ENCODE peak calls at places on chromosomes 6 and 20, in four cellular contexts. One of them, this sample, is unnamed.

GRCh38 chr6:18302561-18303439 is 38.5 kb upstream of the DEK start:
- DNase-seq in CD8-positive, alpha-beta T cell: no peak
- DNase-seq in esophagus muscularis mucosa: no peak
- DNase-seq in epithelial cell of esophagus: no peak
- DNase-seq in this sample: peak

GRCh38 chr6:142883011-142883410 is 62.0 kb downstream of the HIVEP2 start:
- DNase-seq in CD8-positive, alpha-beta T cell: no peak
- DNase-seq in esophagus muscularis mucosa: no peak
- DNase-seq in epithelial cell of esophagus: no peak
- DNase-seq in this sample: no peak

GRCh38 chr6:120960761-120961160 is 373.5 kb downstream of the TBC1D32 start:
- DNase-seq in CD8-positive, alpha-beta T cell: no peak
- DNase-seq in esophagus muscularis mucosa: no peak
- DNase-seq in epithelial cell of esophagus: no peak
- DNase-seq in this sample: no peak

GRCh38 chr20:62321521-62321948 is 18.7 kb downstream of the ADRM1 start:
- DNase-seq in CD8-positive, alpha-beta T cell: no peak
- DNase-seq in esophagus muscularis mucosa: no peak
- DNase-seq in epithelial cell of esophagus: peak
- DNase-seq in this sample: peak

GRCh38 chr6:36985963-36986703 is at the start of gene MTCH1:
- DNase-seq in CD8-positive, alpha-beta T cell: peak
- DNase-seq in esophagus muscularis mucosa: peak
- DNase-seq in epithelial cell of esophagus: peak
- DNase-seq in this sample: peak

GRCh38 chr20:58137236-58137635 is 91.2 kb downstream of the ANKRD60 start:
- DNase-seq in CD8-positive, alpha-beta T cell: no peak
- DNase-seq in esophagus muscularis mucosa: no peak
- DNase-seq in epithelial cell of esophagus: no peak
- DNase-seq in this sample: no peak

GRCh38 chr20:59645316-59645715 is 41.0 kb downstream of the PHACTR3 start:
- DNase-seq in CD8-positive, alpha-beta T cell: no peak
- DNase-seq in esophagus muscularis mucosa: peak
- DNase-seq in epithelial cell of esophagus: no peak
- DNase-seq in this sample: no peak

GRCh38 chr6:32271427-32271826 is 47.6 kb upstream of the NOTCH4 start:
- DNase-seq in CD8-positive, alpha-beta T cell: no peak
- DNase-seq in esophagus muscularis mucosa: no peak
- DNase-seq in epithelial cell of esophagus: no peak
- DNase-seq in this sample: no peak

GRCh38 chr6:35142578-35142977 is 1.4 kb upstream of the TCP11 start:
- DNase-seq in CD8-positive, alpha-beta T cell: no peak
- DNase-seq in esophagus muscularis mucosa: no peak
- DNase-seq in epithelial cell of esophagus: no peak
- DNase-seq in this sample: no peak

GRCh38 chr20:23187759-23188158 is 101.6 kb upstream of the CD93 start:
- DNase-seq in CD8-positive, alpha-beta T cell: no peak
- DNase-seq in esophagus muscularis mucosa: no peak
- DNase-seq in epithelial cell of esophagus: peak
- DNase-seq in this sample: no peak

GRCh38 chr6:156634971-156635371 is 142.2 kb upstream of the ARID1B start:
- DNase-seq in CD8-positive, alpha-beta T cell: no peak
- DNase-seq in esophagus muscularis mucosa: no peak
- DNase-seq in epithelial cell of esophagus: no peak
- DNase-seq in this sample: peak

GRCh38 chr6:106097368-106098231 is 11.5 kb downstream of the PRDM1 start:
- DNase-seq in CD8-positive, alpha-beta T cell: no peak
- DNase-seq in esophagus muscularis mucosa: peak
- DNase-seq in epithelial cell of esophagus: peak
- DNase-seq in this sample: peak

GRCh38 chr6:127381384-127381783 is 38.0 kb upstream of the ECHDC1 start:
- DNase-seq in CD8-positive, alpha-beta T cell: no peak
- DNase-seq in esophagus muscularis mucosa: no peak
- DNase-seq in epithelial cell of esophagus: no peak
- DNase-seq in this sample: no peak

GRCh38 chr6:139711714-139712585 is 337.5 kb upstream of the CITED2 start:
- DNase-seq in CD8-positive, alpha-beta T cell: no peak
- DNase-seq in esophagus muscularis mucosa: no peak
- DNase-seq in epithelial cell of esophagus: peak
- DNase-seq in this sample: peak

GRCh38 chr6:11094411-11094851 is 797 bp downstream of the SMIM13 start:
- DNase-seq in CD8-positive, alpha-beta T cell: no peak
- DNase-seq in esophagus muscularis mucosa: no peak
- DNase-seq in epithelial cell of esophagus: peak
- DNase-seq in this sample: peak

GRCh38 chr6:71388846-71389543 is 100.4 kb downstream of the OGFRL1 start:
- DNase-seq in CD8-positive, alpha-beta T cell: no peak
- DNase-seq in esophagus muscularis mucosa: no peak
- DNase-seq in epithelial cell of esophagus: no peak
- DNase-seq in this sample: no peak

GRCh38 chr6:95923518-95923917 is 92.3 kb upstream of the FUT9 start:
- DNase-seq in CD8-positive, alpha-beta T cell: no peak
- DNase-seq in esophagus muscularis mucosa: no peak
- DNase-seq in epithelial cell of esophagus: peak
- DNase-seq in this sample: no peak

GRCh38 chr20:19880256-19881079 is 122.4 kb downstream of the RIN2 start:
- DNase-seq in CD8-positive, alpha-beta T cell: no peak
- DNase-seq in esophagus muscularis mucosa: no peak
- DNase-seq in epithelial cell of esophagus: peak
- DNase-seq in this sample: peak

GRCh38 chr20:13877789-13878188 is 93.0 kb downstream of the NDUFAF5 start:
- DNase-seq in CD8-positive, alpha-beta T cell: no peak
- DNase-seq in esophagus muscularis mucosa: no peak
- DNase-seq in epithelial cell of esophagus: no peak
- DNase-seq in this sample: no peak

GRCh38 chr6:170116643-170117042 is 174.2 kb downstream of the DLL1 start:
- DNase-seq in CD8-positive, alpha-beta T cell: no peak
- DNase-seq in esophagus muscularis mucosa: no peak
- DNase-seq in epithelial cell of esophagus: no peak
- DNase-seq in this sample: no peak

GRCh38 chr6:19995575-19996257 is 158.5 kb downstream of the ID4 start:
- DNase-seq in CD8-positive, alpha-beta T cell: no peak
- DNase-seq in esophagus muscularis mucosa: no peak
- DNase-seq in epithelial cell of esophagus: no peak
- DNase-seq in this sample: no peak

GRCh38 chr6:163571730-163572129 is 157.2 kb downstream of the QKI start:
- DNase-seq in CD8-positive, alpha-beta T cell: no peak
- DNase-seq in esophagus muscularis mucosa: no peak
- DNase-seq in epithelial cell of esophagus: peak
- DNase-seq in this sample: no peak

GRCh38 chr20:20480689-20481088 is 112.8 kb downstream of the INSM1 start:
- DNase-seq in CD8-positive, alpha-beta T cell: no peak
- DNase-seq in esophagus muscularis mucosa: no peak
- DNase-seq in epithelial cell of esophagus: peak
- DNase-seq in this sample: peak

GRCh38 chr6:134175532-134176282 is 123.3 kb upstream of the SLC2A12 start:
- DNase-seq in CD8-positive, alpha-beta T cell: no peak
- DNase-seq in esophagus muscularis mucosa: peak
- DNase-seq in epithelial cell of esophagus: peak
- DNase-seq in this sample: peak

GRCh38 chr6:130046711-130047439 is 28.5 kb downstream of the L3MBTL3 start:
- DNase-seq in CD8-positive, alpha-beta T cell: no peak
- DNase-seq in esophagus muscularis mucosa: no peak
- DNase-seq in epithelial cell of esophagus: no peak
- DNase-seq in this sample: peak

GRCh38 chr6:152094992-152095592 is 287.6 kb downstream of the ESR1 start:
- DNase-seq in CD8-positive, alpha-beta T cell: no peak
- DNase-seq in esophagus muscularis mucosa: peak
- DNase-seq in epithelial cell of esophagus: peak
- DNase-seq in this sample: peak

GRCh38 chr6:94052754-94053153 is 633.4 kb upstream of the EPHA7 start:
- DNase-seq in CD8-positive, alpha-beta T cell: no peak
- DNase-seq in esophagus muscularis mucosa: no peak
- DNase-seq in epithelial cell of esophagus: peak
- DNase-seq in this sample: no peak

GRCh38 chr6:33824461-33825154 is 20.8 kb upstream of the MLN start:
- DNase-seq in CD8-positive, alpha-beta T cell: no peak
- DNase-seq in esophagus muscularis mucosa: no peak
- DNase-seq in epithelial cell of esophagus: peak
- DNase-seq in this sample: peak

GRCh38 chr6:87702589-87702945 is 534 bp upstream of the AKIRIN2 start:
- DNase-seq in CD8-positive, alpha-beta T cell: no peak
- DNase-seq in esophagus muscularis mucosa: no peak
- DNase-seq in epithelial cell of esophagus: peak
- DNase-seq in this sample: peak

GRCh38 chr6:3857822-3858221 is 8.6 kb downstream of the FAM50B start:
- DNase-seq in CD8-positive, alpha-beta T cell: no peak
- DNase-seq in esophagus muscularis mucosa: peak
- DNase-seq in epithelial cell of esophagus: no peak
- DNase-seq in this sample: no peak

GRCh38 chr6:52577022-52577777 is at the start of gene TRAM2:
- DNase-seq in CD8-positive, alpha-beta T cell: peak
- DNase-seq in esophagus muscularis mucosa: peak
- DNase-seq in epithelial cell of esophagus: peak
- DNase-seq in this sample: peak

GRCh38 chr6:25136879-25137278 is 142.3 kb upstream of the CARMIL1 start:
- DNase-seq in CD8-positive, alpha-beta T cell: no peak
- DNase-seq in esophagus muscularis mucosa: no peak
- DNase-seq in epithelial cell of esophagus: no peak
- DNase-seq in this sample: peak

GRCh38 chr20:20664795-20665194 is 47.6 kb downstream of the RALGAPA2 start:
- DNase-seq in CD8-positive, alpha-beta T cell: no peak
- DNase-seq in esophagus muscularis mucosa: no peak
- DNase-seq in epithelial cell of esophagus: peak
- DNase-seq in this sample: peak

GRCh38 chr6:125254321-125254720 is 47.4 kb downstream of the HDDC2 start:
- DNase-seq in CD8-positive, alpha-beta T cell: no peak
- DNase-seq in esophagus muscularis mucosa: no peak
- DNase-seq in epithelial cell of esophagus: no peak
- DNase-seq in this sample: no peak
- H3K4me3 ChIP-seq in CD8-positive, alpha-beta T cell: no peak
- H3K4me3 ChIP-seq in esophagus muscularis mucosa: no peak
- H3K4me3 ChIP-seq in epithelial cell of esophagus: no peak
- H3K4me3 ChIP-seq in this sample: no peak

GRCh38 chr6:160519603-160520042 is 144.5 kb downstream of the LPA start:
- DNase-seq in CD8-positive, alpha-beta T cell: no peak
- DNase-seq in esophagus muscularis mucosa: no peak
- DNase-seq in epithelial cell of esophagus: peak
- DNase-seq in this sample: no peak
- TF ChIP-seq CTCF in CD8-positive, alpha-beta T cell: no peak
- TF ChIP-seq CTCF in esophagus muscularis mucosa: peak
- TF ChIP-seq CTCF in epithelial cell of esophagus: peak
- TF ChIP-seq CTCF in this sample: peak

GRCh38 chr6:78832091-78832808 is 35.1 kb upstream of the IRAK1BP1 start:
- DNase-seq in CD8-positive, alpha-beta T cell: no peak
- DNase-seq in esophagus muscularis mucosa: no peak
- DNase-seq in epithelial cell of esophagus: no peak
- DNase-seq in this sample: no peak
- H3K4me3 ChIP-seq in CD8-positive, alpha-beta T cell: no peak
- H3K4me3 ChIP-seq in esophagus muscularis mucosa: no peak
- H3K4me3 ChIP-seq in epithelial cell of esophagus: no peak
- H3K4me3 ChIP-seq in this sample: no peak

DNA sequence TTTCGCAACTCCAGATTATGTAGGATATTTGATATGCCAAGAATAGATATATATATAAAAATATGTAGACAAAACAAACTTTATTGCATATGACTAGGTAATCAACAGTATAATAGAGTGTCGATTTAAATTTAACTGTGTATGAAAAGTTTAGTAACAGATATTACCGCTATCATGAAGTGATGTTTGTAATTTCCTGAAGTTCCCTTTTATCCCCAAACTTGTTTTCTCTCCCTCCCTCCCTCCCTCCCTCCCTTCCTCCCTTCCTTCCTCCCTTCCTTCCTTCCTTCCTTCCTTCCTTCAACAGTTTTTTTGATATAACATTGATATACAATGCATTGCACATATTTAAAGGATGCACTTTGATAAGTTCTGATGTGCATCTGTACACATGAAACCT is 15.2 kb downstream of the ADGB start:
- DNase-seq in CD8-positive, alpha-beta T cell: no peak
- DNase-seq in esophagus muscularis mucosa: no peak
- DNase-seq in epithelial cell of esophagus: no peak
- DNase-seq in this sample: no peak
- TF ChIP-seq CTCF in CD8-positive, alpha-beta T cell: no peak
- TF ChIP-seq CTCF in esophagus muscularis mucosa: no peak
- TF ChIP-seq CTCF in epithelial cell of esophagus: no peak
- TF ChIP-seq CTCF in this sample: no peak

DNA sequence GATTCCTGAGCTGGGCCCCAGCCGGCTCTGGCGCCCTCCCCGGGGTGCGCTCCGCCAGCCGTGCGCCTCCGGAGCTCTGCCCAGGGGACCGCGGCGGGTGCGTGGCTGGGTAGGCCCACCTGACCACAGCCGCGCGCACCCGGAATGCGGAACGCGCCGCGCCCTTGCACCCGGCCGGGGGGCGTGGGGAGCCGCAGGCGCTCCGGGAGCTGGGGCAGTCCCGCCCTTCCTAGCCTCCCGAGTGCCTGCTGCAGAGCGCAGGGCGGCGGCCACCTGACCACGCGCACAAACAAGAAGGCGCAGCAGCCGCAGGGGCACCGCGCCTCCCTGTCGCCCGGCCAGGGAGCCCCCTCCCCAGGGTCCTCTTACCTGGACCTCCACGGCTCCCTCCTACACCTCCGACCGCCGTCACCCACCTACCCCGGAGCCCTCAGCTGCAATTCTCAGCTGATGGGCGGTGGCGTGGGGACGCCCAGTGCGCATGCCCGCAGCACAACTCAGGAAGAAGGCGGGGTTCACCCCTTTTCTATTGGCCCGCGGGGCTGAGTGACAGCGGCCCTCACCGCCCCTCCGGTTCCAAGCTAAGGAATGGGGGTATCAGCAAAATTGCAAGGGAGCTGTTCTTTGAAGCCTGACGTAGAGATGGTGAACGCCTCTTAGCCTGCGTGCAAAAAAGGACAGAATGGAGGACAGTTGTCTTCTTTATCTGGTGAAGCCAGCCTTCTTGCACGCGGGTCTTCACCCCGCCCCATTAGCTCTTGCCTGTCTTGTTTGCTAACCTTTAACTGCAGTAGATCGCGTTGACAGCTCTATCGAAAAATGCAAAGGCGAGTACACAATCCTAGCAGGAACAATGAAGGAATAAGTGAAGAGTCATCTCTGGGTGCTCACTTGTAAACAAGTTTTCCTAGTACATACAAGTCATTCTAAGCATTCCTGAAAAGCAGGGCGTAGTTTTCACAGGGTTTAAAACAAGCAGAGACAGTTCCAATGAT is at the start of gene STX7:
- DNase-seq in CD8-positive, alpha-beta T cell: peak
- DNase-seq in esophagus muscularis mucosa: peak
- DNase-seq in epithelial cell of esophagus: peak
- DNase-seq in this sample: peak
- H3K4me3 ChIP-seq in CD8-positive, alpha-beta T cell: peak
- H3K4me3 ChIP-seq in esophagus muscularis mucosa: peak
- H3K4me3 ChIP-seq in epithelial cell of esophagus: peak
- H3K4me3 ChIP-seq in this sample: peak

GRCh38 chr20:34302723-34303528 is at the start of gene AHCY:
- DNase-seq in CD8-positive, alpha-beta T cell: peak
- DNase-seq in esophagus muscularis mucosa: peak
- DNase-seq in epithelial cell of esophagus: peak
- DNase-seq in this sample: peak
- TF ChIP-seq CTCF in CD8-positive, alpha-beta T cell: no peak
- TF ChIP-seq CTCF in esophagus muscularis mucosa: no peak
- TF ChIP-seq CTCF in epithelial cell of esophagus: no peak
- TF ChIP-seq CTCF in this sample: no peak